ENCODE peak calls at places on chromosome 6, in six cellular contexts. U is upper lobe of right lung, T is nephron progenitor cell, N is CD14-positive monocyte, M is cardiac fibroblast, H is K562. K is an unnamed sample.

GRCh38 chr6:13710552-13711383 is 867 bp downstream of the RANBP9 start:
- DNase-seq in U (peak), T (peak), N (no peak), M (no peak), H (peak), K (peak)

GRCh38 chr6:43243649-43244321 is 504 bp downstream of the TTBK1 start:
- DNase-seq in U (no peak), T (no peak), N (no peak), M (no peak), H (no peak), K (no peak)

GRCh38 chr6:55704421-55704820 is 125.4 kb upstream of the HMGCLL1 start:
- DNase-seq in U (no peak), T (no peak), N (no peak), M (peak), H (no peak), K (no peak)

GRCh38 chr6:109237082-109237985 is 142.0 kb downstream of the CEP57L1 start:
- DNase-seq in U (no peak), T (no peak), N (peak), M (no peak), H (peak), K (no peak)

GRCh38 chr6:41970436-41970846 is 28.8 kb upstream of the CCND3 start:
- DNase-seq in U (peak), T (no peak), N (peak), M (peak), H (no peak), K (no peak)

GRCh38 chr6:164967102-164967501 is 342.3 kb downstream of the C6orf118 start:
- DNase-seq in U (no peak), T (no peak), N (no peak), M (no peak), H (no peak), K (peak)

GRCh38 chr6:160315310-160315709 is 32.9 kb upstream of the SLC22A3 start:
- DNase-seq in U (no peak), T (no peak), N (no peak), M (no peak), H (no peak), K (no peak)

GRCh38 chr6:108559884-108560462 is 744 bp upstream of the FOXO3 start:
- DNase-seq in U (no peak), T (peak), N (no peak), M (peak), H (peak), K (peak)

GRCh38 chr6:159063549-159063948 is 18.8 kb upstream of the TAGAP start:
- DNase-seq in U (no peak), T (no peak), N (no peak), M (no peak), H (no peak), K (no peak)

GRCh38 chr6:50062051-50062450 is 12.3 kb upstream of the DEFB112 start:
- DNase-seq in U (no peak), T (peak), N (no peak), M (no peak), H (peak), K (peak)

GRCh38 chr6:6729971-6730370 is 141.5 kb downstream of the LY86 start:
- DNase-seq in U (no peak), T (no peak), N (no peak), M (no peak), H (no peak), K (no peak)

GRCh38 chr6:44642870-44643522 is 255.5 kb downstream of the CDC5L start:
- DNase-seq in U (no peak), T (no peak), N (peak), M (peak), H (peak), K (no peak)

GRCh38 chr6:153210083-153210482 is 79.0 kb upstream of the RGS17 start:
- DNase-seq in U (no peak), T (no peak), N (no peak), M (peak), H (no peak), K (no peak)

GRCh38 chr6:45786243-45786795 is 229.3 kb downstream of the CLIC5 start:
- DNase-seq in U (no peak), T (no peak), N (no peak), M (no peak), H (no peak), K (no peak)

GRCh38 chr6:112620832-112621569 is 273.9 kb downstream of the RFPL4B start:
- DNase-seq in U (no peak), T (no peak), N (no peak), M (peak), H (peak), K (no peak)

GRCh38 chr6:81075974-81076373 is 676.5 kb downstream of the TENT5A start:
- DNase-seq in U (no peak), T (peak), N (no peak), M (peak), H (no peak), K (peak)
- TF ChIP-seq CTCF in U (peak), T (peak), N (no peak), M (peak), H (no peak), K (peak)

DNA sequence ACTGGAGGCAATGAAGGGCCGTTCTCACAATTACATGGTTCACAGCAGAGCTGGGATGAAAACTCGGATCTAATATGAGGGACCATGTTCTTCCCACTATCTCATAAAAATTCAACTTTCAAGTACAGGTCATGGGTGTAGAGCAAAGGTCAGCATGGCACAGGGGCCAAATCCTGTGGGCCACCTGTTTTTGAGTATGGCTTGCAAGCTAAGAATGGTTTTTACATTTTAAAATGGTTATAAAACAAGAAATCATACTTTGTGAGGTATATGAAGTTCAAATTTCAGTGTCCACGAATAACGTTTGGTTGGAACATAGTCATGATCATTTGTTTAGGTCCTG is 4.6 kb downstream of the MAP3K5 start:
- DNase-seq in U (no peak), T (no peak), N (no peak), M (no peak), H (no peak), K (no peak)
- TF ChIP-seq CTCF in U (no peak), T (no peak), N (no peak), M (no peak), H (no peak), K (no peak)

DNA sequence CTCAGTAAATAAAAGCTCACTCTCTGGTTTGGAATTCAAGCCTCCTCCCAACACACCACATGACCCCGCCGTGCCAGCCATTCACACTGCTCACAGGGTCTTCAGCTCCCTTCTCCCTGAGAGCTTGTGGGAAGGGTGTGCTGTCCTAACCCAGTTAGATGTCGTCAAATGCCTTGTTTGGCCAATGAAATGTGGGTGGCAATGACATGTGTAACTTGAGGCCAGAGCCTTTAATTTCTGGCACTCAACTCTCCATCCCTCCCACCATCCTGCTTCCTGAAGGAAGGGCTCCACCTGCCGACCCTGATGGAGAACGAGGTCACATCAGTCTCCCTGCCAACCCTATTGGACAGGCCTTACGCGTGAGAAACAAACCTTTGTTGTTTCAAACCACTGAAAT is 224.5 kb upstream of the AGPAT4 start:
- DNase-seq in U (no peak), T (peak), N (no peak), M (peak), H (peak), K (peak)
- TF ChIP-seq CTCF in U (no peak), T (no peak), N (no peak), M (peak), H (peak), K (no peak)

GRCh38 chr6:93418113-93418447 is 1.3 kb downstream of the EPHA7 start:
- DNase-seq in U (no peak), T (no peak), N (no peak), M (peak), H (no peak), K (no peak)

GRCh38 chr6:93416575-93417420 is 2.6 kb downstream of the EPHA7 start:
- DNase-seq in U (no peak), T (peak), N (no peak), M (peak), H (no peak), K (peak)

GRCh38 chr6:93419304-93420162 is at the start of gene EPHA7:
- DNase-seq in U (peak), T (peak), N (no peak), M (peak), H (peak), K (peak)

GRCh38 chr6:93418448-93419303 is 683 bp downstream of the EPHA7 start:
- DNase-seq in U (peak), T (peak), N (no peak), M (peak), H (no peak), K (peak)

DNA sequence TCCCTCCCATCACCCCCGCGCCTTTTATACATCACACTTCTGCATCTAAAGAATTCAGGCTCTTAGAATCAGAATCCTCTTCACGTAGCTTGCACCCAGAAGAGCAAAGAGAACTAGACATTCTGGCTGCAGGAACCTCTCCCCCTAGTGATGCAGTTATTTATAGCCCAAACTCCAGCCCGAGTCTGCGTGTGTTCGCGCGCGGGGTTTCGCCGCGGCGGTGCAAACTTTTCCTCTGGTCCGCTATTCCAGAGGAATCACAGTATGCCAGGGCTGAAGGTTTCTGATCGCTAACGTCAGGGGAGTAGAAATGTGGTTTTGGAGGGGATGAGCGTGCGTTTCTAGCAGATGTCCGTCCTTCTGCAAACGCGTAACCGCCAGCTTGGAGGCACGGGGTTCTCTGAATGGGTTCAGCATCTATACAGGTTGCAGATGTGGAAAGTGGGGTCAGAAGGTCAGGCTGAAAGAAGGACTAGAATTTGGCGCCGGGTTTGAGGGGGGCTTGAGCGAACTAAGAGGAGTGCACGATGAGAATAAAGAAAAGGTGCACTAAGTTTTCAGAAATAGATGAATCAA is 1.9 kb downstream of the EPHA7 start:
- DNase-seq in U (no peak), T (peak), N (no peak), M (peak), H (no peak), K (peak)
- TF ChIP-seq CTCF in U (no peak), T (no peak), N (no peak), M (no peak), H (no peak), K (no peak)

GRCh38 chr6:31922942-31923341 is 4.6 kb upstream of the C2 start:
- DNase-seq in U (no peak), T (no peak), N (no peak), M (no peak), H (peak), K (no peak)
- TF ChIP-seq CTCF in U (no peak), T (no peak), N (no peak), M (no peak), H (peak), K (no peak)

DNA sequence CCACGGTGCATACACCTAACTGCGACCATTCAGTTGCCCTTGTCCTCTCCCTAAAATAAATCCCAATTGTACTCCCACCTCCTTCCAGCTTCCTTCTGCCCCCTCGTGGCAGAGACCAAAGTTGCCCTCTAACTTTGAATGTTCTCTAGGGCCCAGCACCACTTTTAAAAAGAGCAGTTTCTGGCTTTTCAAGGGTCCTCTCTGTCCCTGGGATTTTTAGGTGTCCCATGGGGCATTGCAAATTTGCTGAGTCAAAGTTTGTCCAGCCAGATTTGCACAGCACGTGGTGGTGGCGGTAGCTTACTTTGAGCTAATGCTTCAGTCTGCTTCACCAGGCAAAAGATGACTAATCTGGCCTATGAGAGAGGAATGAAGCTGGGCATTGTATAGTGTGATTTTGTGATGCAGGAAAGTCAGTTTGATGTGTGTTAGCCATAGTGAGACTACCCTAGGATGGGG is 100.2 kb downstream of the PERP start:
- DNase-seq in U (no peak), T (peak), N (no peak), M (peak), H (peak), K (peak)
- TF ChIP-seq CTCF in U (peak), T (peak), N (peak), M (peak), H (peak), K (peak)

GRCh38 chr6:167252271-167252670 is 38.8 kb upstream of the UNC93A start:
- DNase-seq in U (no peak), T (no peak), N (no peak), M (no peak), H (no peak), K (no peak)

DNA sequence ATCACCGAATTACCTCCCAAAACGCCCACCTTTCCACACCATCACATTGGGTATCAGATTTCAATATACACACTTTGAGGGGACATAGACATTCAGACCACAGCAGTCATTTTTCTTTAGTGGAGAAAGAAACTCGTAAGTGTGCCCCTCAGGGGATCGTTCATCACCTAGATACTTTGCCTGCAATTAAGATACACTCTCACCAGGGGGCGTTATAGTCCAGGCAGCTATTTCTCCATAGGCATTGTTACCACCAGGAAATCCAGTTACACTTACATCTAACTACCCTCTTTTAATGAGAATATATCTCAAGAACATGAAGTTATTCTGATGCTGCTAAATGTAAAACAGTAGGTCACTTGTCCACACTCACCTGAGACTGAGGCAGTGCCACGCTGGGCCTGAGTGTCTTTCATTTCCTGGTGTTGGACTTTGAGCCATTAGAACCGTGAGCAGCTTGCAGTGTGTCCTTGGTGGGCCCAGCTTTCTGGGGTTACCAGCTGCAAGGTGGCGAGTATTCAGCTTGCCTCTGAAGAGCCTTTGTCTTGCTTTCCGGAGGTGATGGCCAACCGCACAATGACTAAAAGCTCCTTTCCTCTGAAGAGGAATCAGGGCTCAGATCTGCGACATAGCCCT is 35.1 kb upstream of the UNC93A start:
- DNase-seq in U (no peak), T (no peak), N (no peak), M (no peak), H (no peak), K (no peak)
- TF ChIP-seq CTCF in U (no peak), T (no peak), N (no peak), M (no peak), H (peak), K (peak)

GRCh38 chr6:142459267-142459666 is 157.5 kb downstream of the ADGRG6 start:
- DNase-seq in U (no peak), T (no peak), N (no peak), M (no peak), H (no peak), K (no peak)
- TF ChIP-seq CTCF in U (no peak), T (no peak), N (no peak), M (no peak), H (no peak), K (no peak)

GRCh38 chr6:157764346-157765068 is 58.5 kb upstream of the SNX9 start:
- DNase-seq in U (peak), T (peak), N (peak), M (peak), H (peak), K (no peak)
- TF ChIP-seq CTCF in U (no peak), T (no peak), N (no peak), M (no peak), H (no peak), K (no peak)